ENCODE peak calls at places on chromosomes 4 and X, in eight cellular contexts. H is nephron progenitor cell, W is GM23338, Z is mammary epithelial cell, G is tibial artery, I is glutamatergic neuron, X is cardiac muscle cell, O is brain microvascular endothelial cell. Y is an unnamed sample.

GRCh38 chr4:100486496-100486895 is 31.3 kb downstream of the EMCN start:
- DNase-seq in W (peak; percentile 5), O (no peak), H (no peak), I (no peak), G (no peak), X (no peak), Z (no peak), Y (no peak)

GRCh38 chrX:7647826-7648225 is 195.1 kb upstream of the VCX start:
- DNase-seq in Z (no peak), H (peak; percentile 15), G (no peak), W (no peak), O (no peak), X (no peak), I (no peak), Y (no peak)

GRCh38 chr4:37936889-37937498 is 23.2 kb upstream of the PTTG2 start:
- DNase-seq in O (no peak), I (no peak), Z (no peak), G (peak; percentile 34), H (no peak), X (peak; percentile 6), W (no peak), Y (no peak)

GRCh38 chrX:14672611-14673172 is 143.4 kb downstream of the GLRA2 start:
- DNase-seq in X (no peak), Z (no peak), I (no peak), O (no peak), W (no peak), H (no peak), G (no peak), Y (no peak)

GRCh38 chr4:125679989-125680388 is 365.2 kb downstream of the FAT4 start:
- DNase-seq in W (no peak), H (no peak), Z (no peak), X (no peak), I (no peak), G (no peak), O (no peak), Y (no peak)

GRCh38 chr4:150262611-150263010 is 184.4 kb downstream of the DCLK2 start:
- DNase-seq in O (no peak), I (no peak), H (peak; percentile 23), W (no peak), Z (no peak), G (no peak), X (no peak), Y (no peak)

GRCh38 chrX:119762718-119763117 is 4.3 kb downstream of the SOWAHD start:
- DNase-seq in G (no peak), H (no peak), O (no peak), Z (no peak), I (no peak), X (peak; percentile 42), W (no peak), Y (no peak)

GRCh38 chrX:17669458-17669857 is 67.8 kb upstream of the SCML1 start:
- DNase-seq in Z (no peak), O (no peak), W (peak; percentile 39), H (no peak), X (no peak), G (no peak), I (no peak), Y (no peak)

GRCh38 chr4:7857238-7857701 is 82.4 kb downstream of the AFAP1 start:
- DNase-seq in I (no peak), W (no peak), H (no peak), G (no peak), X (peak; percentile 89), O (peak; percentile 83), Z (peak; percentile 57), Y (no peak)

GRCh38 chrX:120517936-120518335 is 42.8 kb downstream of the CUL4B start:
- DNase-seq in I (no peak), G (no peak), O (peak; percentile 52), H (no peak), W (no peak), X (peak; percentile 52), Z (peak; percentile 59), Y (no peak)

GRCh38 chr4:103092245-103092644 is 7.4 kb downstream of the BDH2 start:
- DNase-seq in I (no peak), H (no peak), G (no peak), X (no peak), Z (no peak), W (no peak), O (no peak), Y (no peak)

GRCh38 chrX:20060961-20061868 is 55.5 kb downstream of the MAP7D2 start:
- DNase-seq in O (no peak), G (no peak), H (no peak), Z (no peak), I (peak; percentile 16), X (no peak), W (no peak), Y (no peak)

GRCh38 chr4:108477527-108478108 is 142.8 kb upstream of the RPL34 start:
- DNase-seq in H (no peak), W (no peak), O (no peak), Z (no peak), I (no peak), X (peak; percentile 10), G (no peak), Y (no peak)

GRCh38 chrX:48864210-48864609 is 28.8 kb upstream of the PCSK1N start:
- DNase-seq in G (no peak), I (no peak), Z (peak; percentile 64), W (no peak), H (no peak), O (peak; percentile 72), X (peak; percentile 48), Y (no peak)

GRCh38 chr4:19167321-19167720 is 1084.4 kb upstream of the SLIT2 start:
- DNase-seq in X (no peak), O (no peak), Z (no peak), G (no peak), H (no peak), I (no peak), W (no peak), Y (no peak)

GRCh38 chrX:155086202-155086840 is 15.0 kb downstream of the BRCC3 start:
- DNase-seq in W (peak; percentile 72), H (peak; percentile 32), I (peak; percentile 38), G (no peak), Z (no peak), X (peak; percentile 44), O (no peak), Y (no peak)

GRCh38 chr4:1746265-1746691 is 25.0 kb downstream of the TACC3 start:
- DNase-seq in W (peak; percentile 94), G (no peak), I (peak; percentile 98), H (peak; percentile 98), X (peak; percentile 74), Z (no peak), O (peak; percentile 74), Y (peak; percentile 92)

DNA sequence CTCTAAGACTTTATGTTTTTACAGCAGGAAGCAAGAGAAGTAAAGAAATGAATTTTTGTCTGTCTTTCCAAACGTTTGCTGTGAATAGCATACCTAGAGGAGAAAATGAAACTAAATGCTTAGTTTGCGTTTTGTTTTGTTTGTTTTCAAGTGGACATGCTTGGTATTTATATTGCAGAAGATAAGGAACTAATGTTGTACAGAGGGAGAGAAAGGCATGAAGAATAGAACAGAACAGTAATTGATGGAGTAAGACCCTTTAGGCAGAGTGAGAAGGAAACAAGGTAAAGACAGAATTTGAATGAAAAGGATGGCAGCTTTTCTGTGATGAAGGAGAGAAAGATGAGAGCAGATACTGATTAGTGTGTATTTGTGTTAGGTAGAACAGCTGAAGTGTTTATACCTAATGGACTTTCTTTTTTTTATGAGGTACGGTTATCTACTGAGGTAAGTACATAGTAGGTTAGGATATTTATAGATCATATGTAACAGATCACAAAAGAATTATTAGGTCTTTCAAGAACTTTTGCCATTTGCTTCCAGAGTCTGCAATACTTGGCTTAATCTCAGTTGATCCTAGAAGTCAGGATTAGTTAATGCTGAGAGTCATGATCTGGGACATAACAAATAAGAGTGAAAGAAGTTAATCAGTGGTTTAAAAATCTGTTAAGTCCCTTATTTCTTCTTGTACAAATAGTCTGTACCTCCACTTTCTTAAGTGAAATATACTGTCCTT is 36.9 kb downstream of the FABP2 start:
- DNase-seq in H (no peak), Z (peak; percentile 22), I (no peak), G (no peak), O (no peak), W (no peak), X (peak; percentile 36), Y (no peak)
- TF ChIP-seq CTCF in H (no peak), Z (no peak), I (no peak), G (peak; percentile 25), O (no peak), W (no peak), X (no peak), Y (no peak)

GRCh38 chr4:42278709-42279324 is 118.5 kb upstream of the SHISA3 start:
- DNase-seq in W (peak; percentile 38), G (no peak), I (no peak), O (no peak), X (no peak), H (no peak), Z (no peak), Y (no peak)
- TF ChIP-seq CTCF in W (peak; percentile 61), G (no peak), I (no peak), O (no peak), X (no peak), H (no peak), Z (no peak), Y (no peak)

GRCh38 chrX:131944936-131945902 is 77.9 kb upstream of the STK26 start:
- DNase-seq in O (no peak), Z (no peak), G (no peak), X (no peak), H (no peak), I (no peak), W (no peak), Y (no peak)
- TF ChIP-seq CTCF in O (no peak), Z (no peak), G (no peak), X (no peak), H (no peak), I (no peak), W (no peak), Y (no peak)

GRCh38 chr4:139082750-139083532 is 67.4 kb downstream of the NOCT start:
- DNase-seq in H (peak; percentile 89), G (peak; percentile 98), O (peak; percentile 98), W (peak; percentile 99), Z (peak; percentile 99), X (peak; percentile 98), I (peak; percentile 91), Y (peak; percentile 91)
- TF ChIP-seq CTCF in H (no peak), G (no peak), O (no peak), W (no peak), Z (no peak), X (no peak), I (no peak), Y (peak; percentile 19)